ENCODE peak calls at places on chromosomes 11 and 22, in five cellular contexts. One of them, this sample, is unnamed.

GRCh38 chr11:28529540-28530410 is 421.6 kb downstream of the METTL15 start:
- DNase-seq in NB4: peak; percentile 50
- DNase-seq in foreskin fibroblast: peak; percentile 47
- DNase-seq in AG09319: peak; percentile 27
- DNase-seq in lower leg skin: no peak
- DNase-seq in this sample: peak; percentile 22

GRCh38 chr11:112227002-112227401 is 774 bp downstream of the PTS start:
- DNase-seq in NB4: peak; percentile 17
- DNase-seq in lower leg skin: no peak
- DNase-seq in AG09319: no peak
- DNase-seq in foreskin fibroblast: peak; percentile 35
- DNase-seq in this sample: no peak

GRCh38 chr11:122170815-122171475 is 54.9 kb upstream of the BLID start:
- DNase-seq in NB4: no peak
- DNase-seq in AG09319: no peak
- DNase-seq in foreskin fibroblast: peak; percentile 94
- DNase-seq in lower leg skin: no peak
- DNase-seq in this sample: no peak

GRCh38 chr11:46916669-46917108 is 1.7 kb downstream of the LRP4 start:
- DNase-seq in lower leg skin: no peak
- DNase-seq in NB4: peak; percentile 54
- DNase-seq in AG09319: no peak
- DNase-seq in foreskin fibroblast: peak; percentile 76
- DNase-seq in this sample: peak; percentile 26

GRCh38 chr11:119263352-119263940 is 53.5 kb downstream of the MCAM start:
- DNase-seq in lower leg skin: no peak
- DNase-seq in NB4: no peak
- DNase-seq in foreskin fibroblast: no peak
- DNase-seq in AG09319: no peak
- DNase-seq in this sample: no peak

GRCh38 chr11:31881825-31882224 is 70.7 kb upstream of the PAX6 start:
- DNase-seq in lower leg skin: no peak
- DNase-seq in NB4: no peak
- DNase-seq in foreskin fibroblast: no peak
- DNase-seq in AG09319: no peak
- DNase-seq in this sample: no peak

GRCh38 chr11:33564856-33565453 is 135.7 kb downstream of the C11orf91 start:
- DNase-seq in lower leg skin: no peak
- DNase-seq in foreskin fibroblast: no peak
- DNase-seq in AG09319: no peak
- DNase-seq in NB4: no peak
- DNase-seq in this sample: no peak

GRCh38 chr11:22304337-22304961 is 33.7 kb upstream of the SLC17A6 start:
- DNase-seq in lower leg skin: no peak
- DNase-seq in NB4: peak; percentile 42
- DNase-seq in foreskin fibroblast: no peak
- DNase-seq in AG09319: peak; percentile 1
- DNase-seq in this sample: no peak

GRCh38 chr11:123378096-123378495 is 52.0 kb upstream of the GRAMD1B start:
- DNase-seq in lower leg skin: no peak
- DNase-seq in AG09319: no peak
- DNase-seq in foreskin fibroblast: no peak
- DNase-seq in NB4: no peak
- DNase-seq in this sample: no peak

GRCh38 chr11:61711493-61711892 is 31.3 kb downstream of the DAGLA start:
- DNase-seq in foreskin fibroblast: no peak
- DNase-seq in lower leg skin: no peak
- DNase-seq in NB4: no peak
- DNase-seq in AG09319: no peak
- DNase-seq in this sample: no peak

GRCh38 chr22:41682033-41682807 is 6.4 kb downstream of the SNU13 start:
- DNase-seq in foreskin fibroblast: peak; percentile 81
- DNase-seq in lower leg skin: peak; percentile 77
- DNase-seq in AG09319: peak; percentile 62
- DNase-seq in NB4: peak; percentile 87
- DNase-seq in this sample: peak; percentile 93

GRCh38 chr11:100329352-100329751 is 357.7 kb upstream of the ARHGAP42 start:
- DNase-seq in NB4: no peak
- DNase-seq in lower leg skin: no peak
- DNase-seq in foreskin fibroblast: no peak
- DNase-seq in AG09319: no peak
- DNase-seq in this sample: no peak

GRCh38 chr11:74493816-74494630 is 499 bp upstream of the LIPT2 start:
- DNase-seq in lower leg skin: no peak
- DNase-seq in AG09319: no peak
- DNase-seq in NB4: no peak
- DNase-seq in foreskin fibroblast: peak; percentile 71
- DNase-seq in this sample: peak; percentile 29

GRCh38 chr11:130625907-130626306 is 177.5 kb downstream of the ADAMTS15 start:
- DNase-seq in NB4: no peak
- DNase-seq in AG09319: no peak
- DNase-seq in foreskin fibroblast: peak; percentile 46
- DNase-seq in lower leg skin: no peak
- DNase-seq in this sample: no peak

GRCh38 chr11:130622126-130622525 is 173.7 kb downstream of the ADAMTS15 start:
- DNase-seq in NB4: no peak
- DNase-seq in foreskin fibroblast: no peak
- DNase-seq in AG09319: no peak
- DNase-seq in lower leg skin: no peak
- DNase-seq in this sample: no peak

GRCh38 chr11:130620566-130620965 is 172.1 kb downstream of the ADAMTS15 start:
- DNase-seq in AG09319: no peak
- DNase-seq in foreskin fibroblast: no peak
- DNase-seq in NB4: no peak
- DNase-seq in lower leg skin: no peak
- DNase-seq in this sample: no peak

GRCh38 chr11:130624946-130625345 is 176.5 kb downstream of the ADAMTS15 start:
- DNase-seq in lower leg skin: no peak
- DNase-seq in NB4: no peak
- DNase-seq in AG09319: no peak
- DNase-seq in foreskin fibroblast: no peak
- DNase-seq in this sample: no peak

GRCh38 chr11:130623909-130624668 is 175.6 kb downstream of the ADAMTS15 start:
- DNase-seq in lower leg skin: no peak
- DNase-seq in AG09319: no peak
- DNase-seq in foreskin fibroblast: no peak
- DNase-seq in NB4: no peak
- DNase-seq in this sample: no peak
- TF ChIP-seq CTCF in lower leg skin: no peak
- TF ChIP-seq CTCF in AG09319: no peak
- TF ChIP-seq CTCF in foreskin fibroblast: no peak
- TF ChIP-seq CTCF in NB4: no peak
- TF ChIP-seq CTCF in this sample: no peak

GRCh38 chr22:17369553-17370035 is 334 bp downstream of the CECR2 start:
- DNase-seq in lower leg skin: no peak
- DNase-seq in NB4: peak; percentile 66
- DNase-seq in foreskin fibroblast: no peak
- DNase-seq in AG09319: no peak
- DNase-seq in this sample: no peak

GRCh38 chr22:17368144-17368726 is 1.0 kb upstream of the CECR2 start:
- DNase-seq in AG09319: no peak
- DNase-seq in lower leg skin: no peak
- DNase-seq in foreskin fibroblast: no peak
- DNase-seq in NB4: no peak
- DNase-seq in this sample: no peak

GRCh38 chr22:17366329-17366728 is 2.9 kb upstream of the CECR2 start:
- DNase-seq in foreskin fibroblast: no peak
- DNase-seq in NB4: no peak
- DNase-seq in lower leg skin: no peak
- DNase-seq in AG09319: no peak
- DNase-seq in this sample: no peak

GRCh38 chr22:17368727-17369552 is at the start of gene CECR2:
- DNase-seq in AG09319: no peak
- DNase-seq in foreskin fibroblast: no peak
- DNase-seq in NB4: peak; percentile 58
- DNase-seq in lower leg skin: no peak
- DNase-seq in this sample: no peak

DNA sequence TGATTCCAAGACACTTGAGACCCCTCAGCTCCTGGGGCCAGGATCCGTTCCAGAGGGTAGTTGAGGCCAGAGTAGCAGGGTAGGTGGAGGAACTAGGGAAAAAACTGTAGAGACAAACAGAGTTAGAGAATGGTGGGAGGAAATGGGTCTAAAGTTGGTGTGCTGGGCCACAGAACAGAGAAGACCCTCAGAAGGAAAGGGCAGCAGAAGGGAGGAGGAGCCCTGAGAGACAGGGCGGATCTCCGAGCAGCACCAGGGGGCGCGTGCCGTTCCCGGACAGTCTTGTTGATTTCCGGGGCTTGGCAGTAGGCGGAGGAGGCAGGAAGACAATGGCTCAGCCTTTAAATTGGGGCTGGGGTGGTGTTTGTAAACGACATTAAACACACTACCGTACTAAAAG is 2.4 kb upstream of the CECR2 start:
- DNase-seq in NB4: peak; percentile 62
- DNase-seq in AG09319: no peak
- DNase-seq in lower leg skin: no peak
- DNase-seq in foreskin fibroblast: no peak
- DNase-seq in this sample: peak; percentile 31
- TF ChIP-seq CTCF in NB4: peak; percentile 46
- TF ChIP-seq CTCF in AG09319: no peak
- TF ChIP-seq CTCF in lower leg skin: no peak
- TF ChIP-seq CTCF in foreskin fibroblast: no peak
- TF ChIP-seq CTCF in this sample: peak; percentile 28

GRCh38 chr22:29799217-29799680 is 32.1 kb downstream of the UQCR10 start:
- DNase-seq in AG09319: peak; percentile 94
- DNase-seq in lower leg skin: peak; percentile 91
- DNase-seq in NB4: peak; percentile 97
- DNase-seq in foreskin fibroblast: peak; percentile 91
- DNase-seq in this sample: peak; percentile 91
- TF ChIP-seq CTCF in AG09319: no peak
- TF ChIP-seq CTCF in lower leg skin: no peak
- TF ChIP-seq CTCF in NB4: no peak
- TF ChIP-seq CTCF in foreskin fibroblast: no peak
- TF ChIP-seq CTCF in this sample: no peak

DNA sequence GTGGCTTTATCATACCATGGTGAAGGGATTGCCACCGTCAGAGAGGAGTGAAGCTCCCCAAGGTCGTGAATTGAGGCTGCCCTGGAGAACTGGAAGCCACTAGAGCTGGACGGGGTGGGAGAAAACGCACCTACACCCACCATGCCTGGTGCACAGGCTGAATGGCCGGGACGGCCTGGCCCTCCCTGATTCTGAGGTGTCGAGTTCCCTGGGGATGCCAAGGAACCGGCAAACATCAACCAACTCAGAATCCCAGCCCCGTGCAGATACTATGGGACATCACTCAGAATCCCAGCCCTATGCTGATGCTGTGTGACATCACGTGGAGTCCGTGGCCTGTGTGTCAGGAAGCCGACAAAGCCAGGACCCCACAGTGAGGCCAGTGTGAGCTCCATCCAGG is 650.0 kb downstream of the BRD1 start:
- DNase-seq in AG09319: no peak
- DNase-seq in NB4: no peak
- DNase-seq in lower leg skin: no peak
- DNase-seq in foreskin fibroblast: no peak
- DNase-seq in this sample: no peak
- TF ChIP-seq CTCF in AG09319: no peak
- TF ChIP-seq CTCF in NB4: no peak
- TF ChIP-seq CTCF in lower leg skin: no peak
- TF ChIP-seq CTCF in foreskin fibroblast: no peak
- TF ChIP-seq CTCF in this sample: no peak

DNA sequence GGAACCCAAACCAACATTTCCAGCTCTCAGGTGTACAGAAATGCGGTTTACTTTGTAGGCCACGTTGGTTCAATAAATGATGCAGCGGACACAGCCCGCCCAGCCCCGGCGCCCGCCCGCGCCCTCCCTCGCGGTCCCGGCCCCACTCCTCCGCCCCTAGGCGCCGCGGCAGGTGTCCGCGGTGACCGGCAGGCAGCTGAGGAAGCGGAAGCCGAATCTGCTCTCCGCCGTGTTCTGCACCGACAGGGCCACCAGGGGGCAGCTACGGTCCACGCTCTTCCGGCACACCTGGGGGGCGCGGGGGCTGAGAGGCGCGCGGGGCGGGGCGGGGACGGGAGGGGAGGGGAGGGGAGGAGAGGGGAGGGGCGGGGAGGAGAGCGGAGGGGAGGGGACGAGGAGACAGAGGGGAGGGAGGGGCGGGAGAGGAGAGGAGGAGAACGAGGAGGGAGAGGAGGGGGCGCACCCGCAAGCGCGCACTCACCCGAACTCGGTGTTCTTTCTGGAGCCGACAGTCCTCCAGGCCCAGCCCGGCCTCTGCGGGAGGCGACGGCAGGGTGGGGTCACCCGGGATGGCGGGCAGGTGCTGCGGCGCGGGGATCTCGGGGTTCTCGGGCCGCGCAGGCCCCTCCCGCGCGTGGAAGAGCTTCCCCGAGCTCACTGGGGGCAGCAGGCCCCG is 5.6 kb downstream of the LMNTD2 start:
- DNase-seq in foreskin fibroblast: no peak
- DNase-seq in AG09319: no peak
- DNase-seq in lower leg skin: no peak
- DNase-seq in NB4: peak; percentile 74
- DNase-seq in this sample: peak; percentile 81
- TF ChIP-seq CTCF in foreskin fibroblast: peak; percentile 27
- TF ChIP-seq CTCF in AG09319: peak; percentile 50
- TF ChIP-seq CTCF in lower leg skin: no peak
- TF ChIP-seq CTCF in NB4: peak; percentile 42
- TF ChIP-seq CTCF in this sample: peak; percentile 72

GRCh38 chr11:2913029-2913431 is 16.2 kb downstream of the PHLDA2 start:
- DNase-seq in foreskin fibroblast: peak; percentile 42
- DNase-seq in lower leg skin: no peak
- DNase-seq in NB4: no peak
- DNase-seq in AG09319: no peak
- DNase-seq in this sample: peak; percentile 44
- TF ChIP-seq CTCF in foreskin fibroblast: no peak
- TF ChIP-seq CTCF in lower leg skin: no peak
- TF ChIP-seq CTCF in NB4: no peak
- TF ChIP-seq CTCF in AG09319: no peak
- TF ChIP-seq CTCF in this sample: no peak